ENCODE peak calls at places on chromosomes 11 and 22, in six cellular contexts. N is left ventricle myocardium inferior, M is colonic mucosa, A is stomach, Z is brain microvascular endothelial cell, E is upper lobe of right lung. J is an unnamed sample.

GRCh38 chr22:26394787-26395186 is 34.3 kb upstream of the ASPHD2 start:
- DNase-seq in A (no peak), E (no peak), M (no peak), N (no peak), Z (no peak), J (no peak)

GRCh38 chr11:3341298-3341697 is 37.6 kb downstream of the ZNF195 start:
- DNase-seq in E (peak; percentile 80), N (peak; percentile 31), Z (peak; percentile 20), M (peak; percentile 76), A (peak; percentile 73), J (no peak)

GRCh38 chr11:45031912-45032519 is 81.3 kb upstream of the TP53I11 start:
- DNase-seq in Z (no peak), M (no peak), E (no peak), N (no peak), A (peak; percentile 21), J (no peak)

GRCh38 chr22:48427731-48428211 is 1399.9 kb downstream of the BRD1 start:
- DNase-seq in E (peak; percentile 50), A (no peak), M (no peak), N (no peak), Z (no peak), J (no peak)

GRCh38 chr11:67634366-67635230 is 4.9 kb upstream of the NUDT8 start:
- DNase-seq in Z (no peak), N (no peak), E (peak; percentile 57), A (no peak), M (peak; percentile 46), J (peak; percentile 71)

GRCh38 chr11:43360361-43361032 is 1.8 kb downstream of the TTC17 start:
- DNase-seq in A (no peak), M (no peak), N (no peak), Z (no peak), E (no peak), J (no peak)

GRCh38 chr11:122851366-122852011 is 13.2 kb downstream of the CRTAM start:
- DNase-seq in Z (no peak), M (no peak), N (no peak), E (no peak), A (no peak), J (no peak)

GRCh38 chr11:130849215-130849568 is 67.1 kb downstream of the SNX19 start:
- DNase-seq in N (no peak), Z (no peak), A (no peak), M (no peak), E (no peak), J (no peak)

GRCh38 chr11:70028147-70028855 is 49.8 kb upstream of the ANO1 start:
- DNase-seq in A (no peak), M (no peak), Z (no peak), E (no peak), N (no peak), J (no peak)

GRCh38 chr11:69375316-69376154 is 81.6 kb downstream of the MYEOV start:
- DNase-seq in Z (no peak), M (no peak), E (no peak), N (peak; percentile 10), A (peak; percentile 22), J (peak; percentile 57)

GRCh38 chr11:16096336-16096735 is 260.0 kb downstream of the SOX6 start:
- DNase-seq in E (no peak), Z (no peak), M (no peak), N (no peak), A (no peak), J (no peak)

GRCh38 chr22:30334601-30335000 is 7.9 kb upstream of the TBC1D10A start:
- DNase-seq in N (no peak), A (peak; percentile 67), E (no peak), M (no peak), Z (no peak), J (no peak)

GRCh38 chr11:105132716-105133511 is 6.7 kb downstream of the CARD18 start:
- DNase-seq in E (no peak), M (no peak), N (no peak), Z (peak; percentile 95), A (no peak), J (no peak)

GRCh38 chr11:70158201-70158600 is 44.9 kb upstream of the FADD start:
- DNase-seq in M (no peak), A (no peak), Z (peak; percentile 6), N (no peak), E (no peak), J (no peak)

GRCh38 chr11:127902405-127902804 is 685.0 kb downstream of the ETS1 start:
- DNase-seq in M (no peak), A (no peak), N (no peak), Z (no peak), E (no peak), J (no peak)

GRCh38 chr11:20337526-20338154 is 25.9 kb upstream of the HTATIP2 start:
- DNase-seq in E (no peak), M (no peak), Z (peak; percentile 20), A (no peak), N (no peak), J (no peak)

GRCh38 chr11:103349595-103349994 is 240.4 kb downstream of the DYNC2H1 start:
- DNase-seq in M (no peak), A (no peak), Z (no peak), E (no peak), N (no peak), J (no peak)

GRCh38 chr11:30333405-30333804 is 10.5 kb downstream of the ARL14EP start:
- DNase-seq in N (no peak), E (no peak), Z (no peak), A (no peak), M (no peak), J (no peak)

GRCh38 chr11:10107522-10107921 is 186.5 kb downstream of the SBF2 start:
- DNase-seq in A (no peak), E (no peak), N (no peak), Z (no peak), M (no peak), J (no peak)

GRCh38 chr11:66363805-66364535 is 7.6 kb downstream of the SLC29A2 start:
- DNase-seq in N (no peak), E (peak; percentile 81), M (peak; percentile 80), A (peak; percentile 55), Z (no peak), J (no peak)

DNA sequence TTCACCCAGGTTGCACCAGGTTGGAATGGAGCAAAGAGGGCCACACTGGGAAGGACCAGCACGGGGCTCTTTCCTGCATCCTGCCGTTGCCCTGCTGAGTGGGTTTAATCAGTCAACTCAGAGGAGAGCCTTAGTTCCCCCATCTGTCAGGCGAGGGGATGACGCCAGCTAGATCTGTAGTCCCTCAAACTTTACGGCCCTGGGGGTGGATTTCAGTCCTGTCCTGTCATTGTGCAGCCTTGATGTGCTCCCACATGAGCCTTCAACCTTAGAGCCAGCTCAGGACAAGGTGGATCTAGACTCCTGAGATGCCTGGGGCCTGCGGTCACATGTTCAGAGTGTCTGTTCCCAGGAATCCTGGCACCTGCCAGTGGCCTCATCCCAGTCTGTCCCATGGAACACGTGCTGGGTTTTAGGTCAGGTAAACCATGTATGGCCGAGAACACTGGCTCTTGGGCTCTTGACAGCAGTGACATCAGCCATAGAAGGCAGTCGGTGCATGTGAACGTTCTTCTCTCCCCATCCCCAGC is 104.3 kb downstream of the BCR start:
- DNase-seq in Z (no peak), N (no peak), M (no peak), A (no peak), E (no peak), J (no peak)
- H3K27ac ChIP-seq in Z (peak overlapping the region; percentile 10), N (peak overlapping the region; percentile 39), M (no peak overlapping the region), A (no peak overlapping the region), E (no peak overlapping the region), J (no peak overlapping the region)

GRCh38 chr22:25332386-25332785 is 112.9 kb downstream of the CRYBB2 start:
- DNase-seq in M (no peak), E (no peak), Z (no peak), N (no peak), A (no peak), J (no peak)

GRCh38 chr22:25331050-25331449 is 111.6 kb downstream of the CRYBB2 start:
- DNase-seq in A (no peak), N (no peak), M (no peak), E (no peak), Z (no peak), J (no peak)

GRCh38 chr22:25334091-25334490 is 114.7 kb downstream of the CRYBB2 start:
- DNase-seq in Z (peak; percentile 43), E (no peak), A (peak; percentile 72), M (peak; percentile 71), N (peak; percentile 28), J (no peak)
- TF ChIP-seq CTCF in Z (peak; percentile 55), E (peak; percentile 39), A (no peak), M (peak; percentile 54), N (peak; percentile 55), J (no peak)

DNA sequence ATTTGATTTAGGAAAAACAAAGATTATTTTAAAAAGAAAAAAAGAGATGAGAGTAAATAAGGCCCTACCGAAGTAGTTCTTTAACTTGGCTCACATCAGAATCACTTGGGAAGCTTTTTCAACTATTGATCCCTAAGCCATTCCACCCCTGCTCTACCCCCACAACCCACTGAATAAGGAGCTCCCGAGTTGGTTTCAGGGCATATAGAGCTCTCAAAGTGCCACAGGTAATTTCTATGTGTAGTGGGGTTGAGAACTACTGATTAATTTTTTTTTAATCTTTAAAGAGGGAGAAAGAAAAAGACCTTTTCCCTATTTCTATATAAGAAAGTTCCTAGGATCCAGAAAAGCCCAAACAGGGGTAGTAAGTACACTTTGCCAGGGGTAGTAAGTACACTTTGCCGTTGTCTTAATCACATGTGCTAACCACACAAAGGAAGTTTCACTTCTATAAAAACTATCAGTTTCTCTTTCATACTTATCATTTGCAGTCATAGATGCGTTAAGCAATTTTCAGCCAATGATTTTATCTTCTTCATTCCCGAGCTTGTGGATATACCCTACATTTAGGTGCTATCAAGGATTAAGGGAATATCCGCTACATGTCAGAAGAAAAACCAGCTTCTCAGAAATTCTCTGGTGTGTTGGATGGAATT is 108.4 kb upstream of the ZC3H12C start:
- DNase-seq in A (no peak), E (no peak), Z (no peak), M (no peak), N (no peak), J (no peak)
- H3K27ac ChIP-seq in A (no peak overlapping the region), E (no peak overlapping the region), Z (no peak overlapping the region), M (no peak overlapping the region), N (no peak overlapping the region), J (no peak overlapping the region)

GRCh38 chr11:77190331-77191075 is 62.5 kb downstream of the MYO7A start:
- DNase-seq in E (no peak), N (no peak), Z (no peak), A (no peak), M (no peak), J (peak; percentile 65)

GRCh38 chr11:77188912-77189491 is 61.0 kb downstream of the MYO7A start:
- DNase-seq in A (no peak), E (no peak), N (no peak), M (peak; percentile 68), Z (no peak), J (peak; percentile 69)

GRCh38 chr11:77191429-77191822 is 63.4 kb downstream of the MYO7A start:
- DNase-seq in A (no peak), M (no peak), N (no peak), Z (no peak), E (no peak), J (peak; percentile 59)

GRCh38 chr11:77188323-77188911 is 60.4 kb downstream of the MYO7A start:
- DNase-seq in A (peak; percentile 87), E (peak; percentile 87), N (peak; percentile 83), Z (peak; percentile 70), M (peak; percentile 91), J (peak; percentile 88)

DNA sequence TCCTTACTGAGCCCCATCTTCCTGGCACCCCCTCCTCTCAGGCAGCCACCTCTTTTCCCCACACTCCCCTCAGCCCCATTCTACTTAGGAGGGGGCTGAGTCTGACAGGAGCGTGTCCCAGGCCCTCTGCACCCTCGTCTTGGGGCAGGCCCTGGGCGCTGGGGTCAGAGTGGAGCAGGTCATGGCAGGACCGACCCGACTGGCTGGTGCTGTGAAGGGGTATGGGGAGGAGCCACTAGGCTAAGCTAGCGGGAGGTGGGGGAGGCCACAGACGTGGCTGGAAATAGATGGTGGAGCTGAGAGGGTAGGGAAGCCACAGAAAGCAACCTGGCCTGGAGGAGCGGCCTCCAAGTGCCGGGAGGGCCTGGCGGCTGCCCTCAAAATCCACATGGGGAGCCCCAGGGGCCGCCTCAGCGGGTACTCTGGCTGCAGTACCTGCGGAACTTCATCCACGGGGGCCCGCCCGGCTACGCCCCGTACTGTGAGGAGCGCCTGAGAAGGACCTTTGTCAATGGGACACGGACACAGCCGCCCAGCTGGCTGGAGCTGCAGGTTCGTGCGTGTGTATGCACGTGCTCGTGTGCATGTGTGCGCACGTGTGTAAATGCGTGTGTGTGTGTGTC is 61.7 kb downstream of the MYO7A start:
- DNase-seq in Z (no peak), N (no peak), A (no peak), E (no peak), M (no peak), J (peak; percentile 76)
- TF ChIP-seq CTCF in Z (no peak), N (no peak), A (no peak), E (no peak), M (no peak), J (no peak)